ENCODE peak calls at places on chromosomes 16 and 17, in six cellular contexts. I is kidney epithelial cell, R is IMR-90, L is thoracic aorta, K is esophagus squamous epithelium, A is upper lobe of right lung. D is an unnamed sample.

GRCh38 chr16:27759301-27759871 is 209.4 kb downstream of the KATNIP start:
- DNase-seq in I (no peak), R (peak), L (no peak), K (no peak), A (no peak), D (peak)

GRCh38 chr16:25126820-25127232 is 15.3 kb downstream of the LCMT1 start:
- DNase-seq in I (no peak), R (peak), L (no peak), K (no peak), A (no peak), D (peak)

GRCh38 chr16:48498761-48499600 is 111.0 kb downstream of the N4BP1 start:
- DNase-seq in I (no peak), R (peak), L (no peak), K (no peak), A (no peak), D (peak)

GRCh38 chr17:7667616-7668406 is 17.1 kb downstream of the ATP1B2 start:
- DNase-seq in I (no peak), R (no peak), L (no peak), K (no peak), A (no peak), D (no peak)

GRCh38 chr17:58913552-58913951 is 157.9 kb downstream of the PPM1E start:
- DNase-seq in I (no peak), R (no peak), L (no peak), K (no peak), A (no peak), D (no peak)

GRCh38 chr16:5020551-5020950 is 13.2 kb downstream of the NAGPA start:
- DNase-seq in I (no peak), R (no peak), L (no peak), K (no peak), A (no peak), D (no peak)

GRCh38 chr16:12054868-12055267 is 78.3 kb downstream of the SNX29 start:
- DNase-seq in I (no peak), R (no peak), L (no peak), K (no peak), A (no peak), D (no peak)

GRCh38 chr17:46190763-46191162 is 2.5 kb downstream of the KANSL1 start:
- DNase-seq in I (no peak), R (peak), L (no peak), K (no peak), A (no peak), D (no peak)

GRCh38 chr17:67246648-67247415 is 1.8 kb upstream of the HELZ start:
- DNase-seq in I (peak), R (peak), L (no peak), K (no peak), A (peak), D (no peak)

GRCh38 chr16:55039511-55039910 is 108.8 kb downstream of the IRX5 start:
- DNase-seq in I (no peak), R (no peak), L (no peak), K (no peak), A (no peak), D (no peak)

GRCh38 chr16:15616475-15616874 is 26.5 kb downstream of the MARF1 start:
- DNase-seq in I (no peak), R (no peak), L (no peak), K (no peak), A (no peak), D (no peak)

GRCh38 chr17:38786372-38786771 is 13.0 kb downstream of the PIP4K2B start:
- DNase-seq in I (no peak), R (no peak), L (no peak), K (no peak), A (no peak), D (no peak)

GRCh38 chr17:58232707-58233156 is 5.7 kb upstream of the LPO start:
- DNase-seq in I (peak), R (peak), L (no peak), K (no peak), A (peak), D (peak)

GRCh38 chr16:64096671-64097070 is 1025.2 kb downstream of the CDH11 start:
- DNase-seq in I (no peak), R (no peak), L (no peak), K (no peak), A (no peak), D (no peak)

GRCh38 chr16:70348991-70349390 is 2.3 kb downstream of the DDX19A start:
- DNase-seq in I (no peak), R (no peak), L (no peak), K (no peak), A (no peak), D (no peak)

GRCh38 chr17:72754513-72754912 is 338.0 kb downstream of the SLC39A11 start:
- DNase-seq in I (no peak), R (peak), L (no peak), K (no peak), A (no peak), D (no peak)

GRCh38 chr16:2468725-2469398 is 2.2 kb upstream of the NTN3 start:
- DNase-seq in I (no peak), R (no peak), L (no peak), K (no peak), A (no peak), D (no peak)

GRCh38 chr16:75000481-75001081 is 1.8 kb downstream of the ZNRF1 start:
- DNase-seq in I (no peak), R (peak), L (no peak), K (no peak), A (no peak), D (no peak)

GRCh38 chr16:14015948-14016347 is 55.2 kb upstream of the MRTFB start:
- DNase-seq in I (peak), R (peak), L (no peak), K (no peak), A (no peak), D (peak)

GRCh38 chr17:49616546-49617205 is 41.0 kb downstream of the NXPH3 start:
- DNase-seq in I (no peak), R (no peak), L (no peak), K (no peak), A (no peak), D (peak)

GRCh38 chr16:53429221-53429943 is 4.9 kb upstream of the RBL2 start:
- DNase-seq in I (no peak), R (peak), L (no peak), K (no peak), A (no peak), D (peak)

GRCh38 chr17:81518785-81519283 is 6.2 kb upstream of the ACTG1 start:
- DNase-seq in I (no peak), R (no peak), L (no peak), K (no peak), A (peak), D (no peak)

GRCh38 chr16:68499011-68499410 is 40.1 kb upstream of the ZFP90 start:
- DNase-seq in I (no peak), R (no peak), L (no peak), K (no peak), A (no peak), D (no peak)

GRCh38 chr17:63542942-63543821 is 7.1 kb upstream of the DCAF7 start:
- DNase-seq in I (no peak), R (no peak), L (no peak), K (no peak), A (peak), D (no peak)

GRCh38 chr17:56125830-56126819 is 27.1 kb upstream of the ANKFN1 start:
- DNase-seq in I (no peak), R (peak), L (no peak), K (no peak), A (no peak), D (peak)

GRCh38 chr17:82503094-82503727 is 16.3 kb upstream of the FOXK2 start:
- DNase-seq in I (no peak), R (no peak), L (no peak), K (no peak), A (no peak), D (no peak)

GRCh38 chr17:67718325-67718941 is 697 bp downstream of the NOL11 start:
- DNase-seq in I (no peak), R (peak), L (no peak), K (no peak), A (no peak), D (no peak)

GRCh38 chr16:4260360-4260759 is 12.5 kb downstream of the TFAP4 start:
- DNase-seq in I (no peak), R (no peak), L (no peak), K (no peak), A (peak), D (no peak)

GRCh38 chr17:76672270-76672851 is 28.8 kb upstream of the ST6GALNAC1 start:
- DNase-seq in I (no peak), R (no peak), L (no peak), K (no peak), A (no peak), D (no peak)

GRCh38 chr17:51032850-51033249 is 87.8 kb downstream of the SPAG9 start:
- DNase-seq in I (no peak), R (peak), L (no peak), K (no peak), A (no peak), D (peak)

GRCh38 chr16:48636521-48636920 is 26.5 kb upstream of the N4BP1 start:
- DNase-seq in I (no peak), R (no peak), L (no peak), K (no peak), A (peak), D (no peak)

GRCh38 chr16:60299345-60299744 is 1565.2 kb upstream of the GOT2 start:
- DNase-seq in I (no peak), R (no peak), L (no peak), K (no peak), A (no peak), D (no peak)

GRCh38 chr17:68195667-68196393 is 52.0 kb upstream of the AMZ2 start:
- DNase-seq in I (no peak), R (no peak), L (no peak), K (no peak), A (no peak), D (no peak)

GRCh38 chr17:60039096-60039495 is 39.6 kb downstream of the HEATR6 start:
- DNase-seq in I (no peak), R (no peak), L (no peak), K (no peak), A (no peak), D (no peak)

GRCh38 chr17:82687375-82687861 is 11.1 kb downstream of the RAB40B start:
- DNase-seq in I (peak), R (peak), L (no peak), K (no peak), A (no peak), D (no peak)

GRCh38 chr16:20938426-20938825 is 37.9 kb downstream of the LYRM1 start:
- DNase-seq in I (no peak), R (peak), L (no peak), K (no peak), A (no peak), D (peak)

GRCh38 chr16:69775535-69775934 is 13.4 kb downstream of the WWP2 start:
- DNase-seq in I (no peak), R (no peak), L (no peak), K (no peak), A (no peak), D (no peak)

GRCh38 chr16:89040391-89040790 is 53.3 kb upstream of the ACSF3 start:
- DNase-seq in I (no peak), R (no peak), L (no peak), K (no peak), A (peak), D (no peak)
- H3K4me3 ChIP-seq in I (no peak), R (no peak), L (no peak), K (no peak), A (no peak), D (no peak)

GRCh38 chr16:57387598-57388354 is 15.5 kb downstream of the CX3CL1 start:
- DNase-seq in I (no peak), R (no peak), L (no peak), K (no peak), A (no peak), D (no peak)
- TF ChIP-seq CTCF in I (no peak), R (no peak), L (no peak), K (no peak), A (no peak), D (no peak)

GRCh38 chr17:75249564-75249963 is 11.8 kb downstream of the GGA3 start:
- DNase-seq in I (no peak), R (no peak), L (no peak), K (no peak), A (no peak), D (no peak)
- H3K4me3 ChIP-seq in I (no peak), R (no peak), L (peak), K (no peak), A (no peak), D (no peak)

DNA sequence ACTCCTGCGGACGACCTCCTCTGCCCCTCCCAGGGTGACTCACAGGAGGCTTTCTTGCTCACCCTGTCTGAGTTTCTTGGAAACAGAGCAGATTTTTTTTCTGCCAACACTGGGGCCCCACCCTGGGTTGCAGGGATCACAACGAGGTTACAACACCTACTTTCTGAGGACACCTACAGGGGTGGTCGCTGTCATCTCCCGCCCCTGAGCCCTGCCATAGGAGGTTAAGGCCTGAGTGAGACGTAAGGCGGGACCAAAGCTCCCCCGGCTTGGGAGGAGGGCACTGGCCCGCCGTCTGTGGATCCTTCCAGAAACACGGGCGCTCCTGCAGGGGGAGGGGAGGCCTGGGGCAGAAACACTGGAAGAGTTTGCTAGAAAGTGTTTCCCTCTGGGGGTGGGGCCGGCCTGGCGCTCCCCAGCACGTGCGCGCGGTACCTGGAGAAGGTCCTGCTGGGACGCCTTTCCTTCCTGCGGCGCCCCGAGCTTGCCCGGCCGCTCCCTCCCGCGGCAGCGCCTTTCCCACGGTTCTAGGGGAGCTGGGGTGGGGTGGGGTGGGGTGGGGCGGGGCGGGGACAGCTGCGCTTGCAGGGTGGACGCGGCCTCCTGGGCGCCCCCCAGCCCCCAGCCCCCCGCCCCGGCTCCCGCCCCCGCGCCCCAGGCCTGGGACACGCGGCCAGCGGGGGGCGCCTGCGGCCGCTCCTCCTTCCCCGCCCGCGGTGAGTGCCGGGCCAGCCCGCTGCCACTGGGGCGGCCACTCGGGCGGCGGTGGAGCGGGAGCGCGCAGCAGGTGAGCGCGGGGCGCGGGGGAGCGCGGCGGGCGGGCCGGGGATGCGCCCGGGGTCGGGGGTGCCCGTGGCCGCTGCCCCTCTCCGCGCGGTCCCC is 20.7 kb upstream of the ADCY7 start:
- DNase-seq in I (no peak), R (peak), L (no peak), K (no peak), A (peak), D (no peak)
- TF ChIP-seq CTCF in I (no peak), R (peak), L (no peak), K (peak), A (peak), D (no peak)

DNA sequence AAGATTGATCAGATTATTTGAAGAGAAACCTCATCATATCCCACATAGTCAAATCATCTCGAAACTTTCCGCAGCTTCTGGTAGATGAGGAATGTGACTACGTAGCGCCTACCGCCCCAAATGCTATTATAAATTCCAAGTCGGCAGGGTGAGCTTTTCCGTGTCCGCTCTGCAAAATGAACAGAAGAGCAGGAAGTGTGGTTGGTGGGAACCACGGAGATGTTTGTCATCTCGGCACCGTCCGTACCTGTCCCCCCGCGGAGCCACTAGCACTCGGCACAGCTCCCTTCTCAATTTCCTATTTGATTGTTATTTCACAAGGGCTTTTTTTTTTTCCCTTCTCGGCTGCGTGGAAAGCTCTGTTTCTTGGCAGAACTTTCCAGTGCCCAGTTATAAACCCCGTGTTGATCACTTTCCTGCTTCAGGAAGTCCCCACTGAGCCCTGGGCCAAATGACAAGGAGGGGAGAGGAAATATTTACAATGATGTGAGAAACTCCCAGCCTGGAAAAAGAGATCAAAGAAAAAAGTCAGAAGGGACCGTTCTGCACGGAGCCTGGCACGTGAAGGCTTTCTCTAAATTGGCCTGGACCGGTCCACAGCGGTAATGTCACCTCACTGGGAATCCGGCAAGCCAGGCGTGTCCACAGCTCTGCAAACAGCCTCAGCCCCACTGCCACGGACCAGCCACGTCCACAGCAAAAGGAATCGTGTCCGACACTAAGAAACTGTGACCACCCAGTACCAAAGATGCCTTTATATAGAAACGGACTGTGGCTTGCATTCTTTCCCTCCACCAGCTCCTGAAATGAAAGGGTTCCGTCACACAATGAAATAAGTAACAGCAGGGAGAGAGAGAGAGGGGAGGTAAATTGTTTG is 65.0 kb downstream of the MRM3 start:
- DNase-seq in I (no peak), R (peak), L (no peak), K (no peak), A (no peak), D (no peak)
- H3K4me3 ChIP-seq in I (peak), R (no peak), L (peak), K (no peak), A (peak), D (no peak)

GRCh38 chr16:85728879-85729278 is 22.0 kb downstream of the C16orf74 start:
- DNase-seq in I (no peak), R (no peak), L (no peak), K (no peak), A (no peak), D (no peak)
- TF ChIP-seq CTCF in I (no peak), R (peak), L (no peak), K (no peak), A (no peak), D (peak)

DNA sequence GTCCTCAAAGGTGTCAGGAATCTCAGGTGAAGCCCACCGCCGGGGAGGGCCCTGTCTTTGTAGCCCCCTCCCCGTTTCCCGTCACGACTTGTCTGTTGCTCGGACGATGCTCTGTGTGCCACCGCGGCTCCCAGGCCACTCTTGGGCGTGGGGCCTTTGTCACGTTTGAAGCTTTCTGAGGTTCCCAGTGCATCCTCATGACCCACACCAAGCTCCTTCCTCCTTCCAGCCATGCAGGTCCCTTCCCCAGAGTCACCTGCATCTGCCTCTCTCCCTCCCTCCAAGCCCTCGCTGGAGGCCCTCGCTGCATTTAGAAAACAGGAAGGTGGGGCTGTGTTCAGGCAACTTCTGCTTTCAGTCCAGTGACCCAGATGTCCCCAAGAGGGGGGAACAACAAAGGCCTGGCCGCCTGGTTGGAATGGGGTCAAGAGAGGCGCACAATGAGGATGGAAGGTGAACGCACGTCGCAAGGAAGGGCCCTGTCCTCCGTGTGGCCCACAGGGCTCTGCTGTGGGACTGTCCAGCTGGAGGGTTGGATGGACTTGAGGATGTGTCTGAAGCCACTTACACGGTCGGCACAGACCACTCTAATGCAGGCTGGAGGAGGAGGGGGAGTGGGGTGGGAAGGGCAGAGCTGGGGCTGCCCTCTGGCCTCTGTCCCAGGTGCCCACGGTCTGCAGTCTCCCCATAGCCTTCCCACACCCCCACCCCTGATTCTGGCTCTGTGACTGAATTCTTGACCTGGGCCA is 59.8 kb downstream of the OR1D5 start:
- DNase-seq in I (no peak), R (no peak), L (no peak), K (no peak), A (peak), D (no peak)
- H3K4me3 ChIP-seq in I (no peak), R (no peak), L (peak), K (peak), A (peak), D (no peak)